ENCODE peak calls at places on chromosomes 3 and 15, in five cellular contexts. C is activated CD8-positive, alpha-beta memory T cell treated with anti-CD3 and anti-CD28 coated beads for 48 hours; K is chondrocyte; L is NCI-H345; X is central memory CD4-positive, alpha-beta T cell. F is an unnamed sample.

GRCh38 chr3:159280326-159280725 is 478.5 kb downstream of the MFSD1 start:
- DNase-seq in C (no peak), K (no peak), L (no peak), X (no peak), F (no peak)

GRCh38 chr15:78437107-78437761 is 782 bp upstream of the IREB2 start:
- DNase-seq in C (no peak), K (no peak), L (no peak), X (no peak), F (peak)

GRCh38 chr3:99355465-99355864 is 282.9 kb upstream of the COL8A1 start:
- DNase-seq in C (no peak), K (no peak), L (no peak), X (no peak), F (no peak)

GRCh38 chr3:74214286-74214685 is 400.2 kb downstream of the CNTN3 start:
- DNase-seq in C (no peak), K (no peak), L (no peak), X (no peak), F (no peak)

GRCh38 chr3:39657775-39658174 is 151.6 kb upstream of the MYRIP start:
- DNase-seq in C (no peak), K (no peak), L (no peak), X (no peak), F (no peak)

GRCh38 chr15:81000626-81001179 is at the start of gene TLNRD1:
- DNase-seq in C (peak), K (peak), L (peak), X (peak), F (peak)

GRCh38 chr15:88497109-88497761 is 29.7 kb downstream of the MRPS11 start:
- DNase-seq in C (no peak), K (no peak), L (no peak), X (no peak), F (no peak)

GRCh38 chr3:63588897-63589296 is 63.6 kb upstream of the SNTN start:
- DNase-seq in C (no peak), K (no peak), L (no peak), X (no peak), F (no peak)

GRCh38 chr3:11170052-11170770 is 15.9 kb downstream of the HRH1 start:
- DNase-seq in C (no peak), K (no peak), L (no peak), X (no peak), F (no peak)

GRCh38 chr3:115766587-115767492 is 143.5 kb downstream of the GAP43 start:
- DNase-seq in C (no peak), K (no peak), L (no peak), X (no peak), F (no peak)

GRCh38 chr15:64857421-64857820 is 15.7 kb downstream of the PLEKHO2 start:
- DNase-seq in C (no peak), K (no peak), L (no peak), X (no peak), F (no peak)

F was measured in frontal cortex.